ENCODE peak calls at places on chromosomes 11 and 22, in nine cellular contexts. One of them, this sample, is unnamed.

GRCh38 chr22:20749453-20749852 is 24.5 kb upstream of the SERPIND1 start:
- DNase-seq in foreskin keratinocyte: no peak
- DNase-seq in Kasumi-1: no peak
- DNase-seq in stimulated activated CD4-positive, alpha-beta T cell treated with anti-CD3 and anti-CD28 coated beads, Interleukin-12 subunit alpha, Interleukin-12 subunit beta, amount 100 ng/mL, for 4 hours: no peak
- DNase-seq in activated gamma-delta T cell treated with Interleukin-2 at 50 U/mL for 16 hours: no peak
- DNase-seq in fibroblast of mammary gland: no peak
- DNase-seq in psoas muscle: no peak
- DNase-seq in ascending aorta: no peak
- DNase-seq in cardiac fibroblast: no peak
- DNase-seq in this sample: no peak

GRCh38 chr11:45543808-45544422 is 121.5 kb downstream of the CHST1 start:
- DNase-seq in Kasumi-1: peak; percentile 13
- DNase-seq in stimulated activated CD4-positive, alpha-beta T cell treated with anti-CD3 and anti-CD28 coated beads, Interleukin-12 subunit alpha, Interleukin-12 subunit beta, amount 100 ng/mL, for 4 hours: no peak
- DNase-seq in ascending aorta: no peak
- DNase-seq in foreskin keratinocyte: no peak
- DNase-seq in activated gamma-delta T cell treated with Interleukin-2 at 50 U/mL for 16 hours: no peak
- DNase-seq in psoas muscle: no peak
- DNase-seq in fibroblast of mammary gland: peak; percentile 31
- DNase-seq in cardiac fibroblast: peak; percentile 40
- DNase-seq in this sample: no peak

GRCh38 chr11:19216709-19217374 is 15.1 kb upstream of the CSRP3 start:
- DNase-seq in activated gamma-delta T cell treated with Interleukin-2 at 50 U/mL for 16 hours: no peak
- DNase-seq in cardiac fibroblast: no peak
- DNase-seq in ascending aorta: no peak
- DNase-seq in stimulated activated CD4-positive, alpha-beta T cell treated with anti-CD3 and anti-CD28 coated beads, Interleukin-12 subunit alpha, Interleukin-12 subunit beta, amount 100 ng/mL, for 4 hours: no peak
- DNase-seq in foreskin keratinocyte: peak; percentile 50
- DNase-seq in Kasumi-1: no peak
- DNase-seq in psoas muscle: no peak
- DNase-seq in fibroblast of mammary gland: no peak
- DNase-seq in this sample: no peak

GRCh38 chr11:14384338-14384737 is 25.4 kb upstream of the RRAS2 start:
- DNase-seq in activated gamma-delta T cell treated with Interleukin-2 at 50 U/mL for 16 hours: no peak
- DNase-seq in Kasumi-1: no peak
- DNase-seq in cardiac fibroblast: peak; percentile 88
- DNase-seq in stimulated activated CD4-positive, alpha-beta T cell treated with anti-CD3 and anti-CD28 coated beads, Interleukin-12 subunit alpha, Interleukin-12 subunit beta, amount 100 ng/mL, for 4 hours: no peak
- DNase-seq in ascending aorta: no peak
- DNase-seq in psoas muscle: no peak
- DNase-seq in fibroblast of mammary gland: peak; percentile 92
- DNase-seq in foreskin keratinocyte: no peak
- DNase-seq in this sample: peak; percentile 84

GRCh38 chr11:34653851-34654490 is 33.1 kb downstream of the EHF start:
- DNase-seq in stimulated activated CD4-positive, alpha-beta T cell treated with anti-CD3 and anti-CD28 coated beads, Interleukin-12 subunit alpha, Interleukin-12 subunit beta, amount 100 ng/mL, for 4 hours: no peak
- DNase-seq in activated gamma-delta T cell treated with Interleukin-2 at 50 U/mL for 16 hours: no peak
- DNase-seq in foreskin keratinocyte: peak; percentile 88
- DNase-seq in cardiac fibroblast: peak; percentile 95
- DNase-seq in ascending aorta: no peak
- DNase-seq in Kasumi-1: no peak
- DNase-seq in fibroblast of mammary gland: peak; percentile 95
- DNase-seq in psoas muscle: peak; percentile 58
- DNase-seq in this sample: peak; percentile 100

GRCh38 chr22:40043086-40043485 is 48.3 kb downstream of the FAM83F start:
- DNase-seq in psoas muscle: peak; percentile 31
- DNase-seq in stimulated activated CD4-positive, alpha-beta T cell treated with anti-CD3 and anti-CD28 coated beads, Interleukin-12 subunit alpha, Interleukin-12 subunit beta, amount 100 ng/mL, for 4 hours: no peak
- DNase-seq in ascending aorta: peak; percentile 69
- DNase-seq in foreskin keratinocyte: no peak
- DNase-seq in Kasumi-1: no peak
- DNase-seq in activated gamma-delta T cell treated with Interleukin-2 at 50 U/mL for 16 hours: no peak
- DNase-seq in fibroblast of mammary gland: peak; percentile 76
- DNase-seq in cardiac fibroblast: peak; percentile 79
- DNase-seq in this sample: no peak

GRCh38 chr11:130403301-130403804 is 25.1 kb downstream of the ADAMTS8 start:
- DNase-seq in ascending aorta: peak; percentile 89
- DNase-seq in fibroblast of mammary gland: peak; percentile 97
- DNase-seq in stimulated activated CD4-positive, alpha-beta T cell treated with anti-CD3 and anti-CD28 coated beads, Interleukin-12 subunit alpha, Interleukin-12 subunit beta, amount 100 ng/mL, for 4 hours: no peak
- DNase-seq in psoas muscle: peak; percentile 49
- DNase-seq in Kasumi-1: no peak
- DNase-seq in foreskin keratinocyte: peak; percentile 78
- DNase-seq in cardiac fibroblast: peak; percentile 84
- DNase-seq in activated gamma-delta T cell treated with Interleukin-2 at 50 U/mL for 16 hours: no peak
- DNase-seq in this sample: peak; percentile 93

GRCh38 chr11:74773481-74773880 is 24.8 kb downstream of the RNF169 start:
- DNase-seq in activated gamma-delta T cell treated with Interleukin-2 at 50 U/mL for 16 hours: no peak
- DNase-seq in fibroblast of mammary gland: no peak
- DNase-seq in cardiac fibroblast: no peak
- DNase-seq in stimulated activated CD4-positive, alpha-beta T cell treated with anti-CD3 and anti-CD28 coated beads, Interleukin-12 subunit alpha, Interleukin-12 subunit beta, amount 100 ng/mL, for 4 hours: no peak
- DNase-seq in ascending aorta: no peak
- DNase-seq in psoas muscle: no peak
- DNase-seq in foreskin keratinocyte: no peak
- DNase-seq in Kasumi-1: no peak
- DNase-seq in this sample: no peak

GRCh38 chr11:55571828-55572227 is at the start of gene OR4C16:
- DNase-seq in Kasumi-1: no peak
- DNase-seq in foreskin keratinocyte: no peak
- DNase-seq in stimulated activated CD4-positive, alpha-beta T cell treated with anti-CD3 and anti-CD28 coated beads, Interleukin-12 subunit alpha, Interleukin-12 subunit beta, amount 100 ng/mL, for 4 hours: no peak
- DNase-seq in fibroblast of mammary gland: no peak
- DNase-seq in ascending aorta: no peak
- DNase-seq in activated gamma-delta T cell treated with Interleukin-2 at 50 U/mL for 16 hours: no peak
- DNase-seq in psoas muscle: no peak
- DNase-seq in cardiac fibroblast: no peak
- DNase-seq in this sample: no peak

GRCh38 chr11:2582958-2583604 is 116.7 kb downstream of the KCNQ1OT1 start:
- DNase-seq in psoas muscle: peak; percentile 5
- DNase-seq in Kasumi-1: no peak
- DNase-seq in foreskin keratinocyte: no peak
- DNase-seq in cardiac fibroblast: no peak
- DNase-seq in ascending aorta: peak; percentile 33
- DNase-seq in activated gamma-delta T cell treated with Interleukin-2 at 50 U/mL for 16 hours: no peak
- DNase-seq in fibroblast of mammary gland: no peak
- DNase-seq in stimulated activated CD4-positive, alpha-beta T cell treated with anti-CD3 and anti-CD28 coated beads, Interleukin-12 subunit alpha, Interleukin-12 subunit beta, amount 100 ng/mL, for 4 hours: no peak
- DNase-seq in this sample: no peak

GRCh38 chr11:46690702-46691101 is 9.7 kb downstream of the ARHGAP1 start:
- DNase-seq in psoas muscle: no peak
- DNase-seq in fibroblast of mammary gland: no peak
- DNase-seq in ascending aorta: no peak
- DNase-seq in Kasumi-1: no peak
- DNase-seq in activated gamma-delta T cell treated with Interleukin-2 at 50 U/mL for 16 hours: no peak
- DNase-seq in stimulated activated CD4-positive, alpha-beta T cell treated with anti-CD3 and anti-CD28 coated beads, Interleukin-12 subunit alpha, Interleukin-12 subunit beta, amount 100 ng/mL, for 4 hours: no peak
- DNase-seq in foreskin keratinocyte: no peak
- DNase-seq in cardiac fibroblast: no peak
- DNase-seq in this sample: no peak

GRCh38 chr11:106415510-106415909 is 338.0 kb downstream of the AASDHPPT start:
- DNase-seq in stimulated activated CD4-positive, alpha-beta T cell treated with anti-CD3 and anti-CD28 coated beads, Interleukin-12 subunit alpha, Interleukin-12 subunit beta, amount 100 ng/mL, for 4 hours: no peak
- DNase-seq in ascending aorta: no peak
- DNase-seq in foreskin keratinocyte: no peak
- DNase-seq in psoas muscle: no peak
- DNase-seq in activated gamma-delta T cell treated with Interleukin-2 at 50 U/mL for 16 hours: no peak
- DNase-seq in cardiac fibroblast: no peak
- DNase-seq in Kasumi-1: no peak
- DNase-seq in fibroblast of mammary gland: no peak
- DNase-seq in this sample: no peak

GRCh38 chr22:39471421-39472141 is 14.8 kb downstream of the MGAT3 start:
- DNase-seq in ascending aorta: no peak
- DNase-seq in cardiac fibroblast: peak; percentile 92
- DNase-seq in foreskin keratinocyte: no peak
- DNase-seq in stimulated activated CD4-positive, alpha-beta T cell treated with anti-CD3 and anti-CD28 coated beads, Interleukin-12 subunit alpha, Interleukin-12 subunit beta, amount 100 ng/mL, for 4 hours: no peak
- DNase-seq in activated gamma-delta T cell treated with Interleukin-2 at 50 U/mL for 16 hours: no peak
- DNase-seq in psoas muscle: no peak
- DNase-seq in Kasumi-1: peak; percentile 4
- DNase-seq in fibroblast of mammary gland: no peak
- DNase-seq in this sample: peak; percentile 61

GRCh38 chr11:14029415-14029814 is 66.9 kb downstream of the SPON1 start:
- DNase-seq in activated gamma-delta T cell treated with Interleukin-2 at 50 U/mL for 16 hours: no peak
- DNase-seq in ascending aorta: no peak
- DNase-seq in stimulated activated CD4-positive, alpha-beta T cell treated with anti-CD3 and anti-CD28 coated beads, Interleukin-12 subunit alpha, Interleukin-12 subunit beta, amount 100 ng/mL, for 4 hours: no peak
- DNase-seq in psoas muscle: no peak
- DNase-seq in Kasumi-1: no peak
- DNase-seq in fibroblast of mammary gland: no peak
- DNase-seq in foreskin keratinocyte: no peak
- DNase-seq in cardiac fibroblast: peak; percentile 5
- DNase-seq in this sample: no peak

GRCh38 chr11:118276422-118276821 is 12.3 kb upstream of the MPZL2 start:
- DNase-seq in ascending aorta: no peak
- DNase-seq in cardiac fibroblast: no peak
- DNase-seq in foreskin keratinocyte: no peak
- DNase-seq in fibroblast of mammary gland: no peak
- DNase-seq in activated gamma-delta T cell treated with Interleukin-2 at 50 U/mL for 16 hours: no peak
- DNase-seq in stimulated activated CD4-positive, alpha-beta T cell treated with anti-CD3 and anti-CD28 coated beads, Interleukin-12 subunit alpha, Interleukin-12 subunit beta, amount 100 ng/mL, for 4 hours: no peak
- DNase-seq in psoas muscle: no peak
- DNase-seq in Kasumi-1: no peak
- DNase-seq in this sample: no peak

GRCh38 chr11:1875093-1875785 is 16.5 kb downstream of the PRR33 start:
- DNase-seq in psoas muscle: no peak
- DNase-seq in stimulated activated CD4-positive, alpha-beta T cell treated with anti-CD3 and anti-CD28 coated beads, Interleukin-12 subunit alpha, Interleukin-12 subunit beta, amount 100 ng/mL, for 4 hours: no peak
- DNase-seq in activated gamma-delta T cell treated with Interleukin-2 at 50 U/mL for 16 hours: no peak
- DNase-seq in foreskin keratinocyte: no peak
- DNase-seq in cardiac fibroblast: no peak
- DNase-seq in Kasumi-1: no peak
- DNase-seq in ascending aorta: no peak
- DNase-seq in fibroblast of mammary gland: peak; percentile 35
- DNase-seq in this sample: no peak

GRCh38 chr11:59574467-59574866 is 41.1 kb downstream of the OSBP start:
- DNase-seq in Kasumi-1: no peak
- DNase-seq in ascending aorta: no peak
- DNase-seq in foreskin keratinocyte: no peak
- DNase-seq in fibroblast of mammary gland: peak; percentile 33
- DNase-seq in psoas muscle: no peak
- DNase-seq in stimulated activated CD4-positive, alpha-beta T cell treated with anti-CD3 and anti-CD28 coated beads, Interleukin-12 subunit alpha, Interleukin-12 subunit beta, amount 100 ng/mL, for 4 hours: no peak
- DNase-seq in activated gamma-delta T cell treated with Interleukin-2 at 50 U/mL for 16 hours: no peak
- DNase-seq in cardiac fibroblast: peak; percentile 29
- DNase-seq in this sample: no peak

GRCh38 chr11:2540521-2541320 is 95.9 kb downstream of the KCNQ1 start:
- DNase-seq in foreskin keratinocyte: no peak
- DNase-seq in fibroblast of mammary gland: no peak
- DNase-seq in activated gamma-delta T cell treated with Interleukin-2 at 50 U/mL for 16 hours: no peak
- DNase-seq in stimulated activated CD4-positive, alpha-beta T cell treated with anti-CD3 and anti-CD28 coated beads, Interleukin-12 subunit alpha, Interleukin-12 subunit beta, amount 100 ng/mL, for 4 hours: no peak
- DNase-seq in psoas muscle: peak; percentile 8
- DNase-seq in cardiac fibroblast: no peak
- DNase-seq in Kasumi-1: no peak
- DNase-seq in ascending aorta: peak; percentile 56
- DNase-seq in this sample: no peak

GRCh38 chr22:19533857-19534256 is 9.6 kb upstream of the CLDN5 start:
- DNase-seq in foreskin keratinocyte: no peak
- DNase-seq in fibroblast of mammary gland: no peak
- DNase-seq in Kasumi-1: no peak
- DNase-seq in psoas muscle: no peak
- DNase-seq in ascending aorta: no peak
- DNase-seq in activated gamma-delta T cell treated with Interleukin-2 at 50 U/mL for 16 hours: no peak
- DNase-seq in stimulated activated CD4-positive, alpha-beta T cell treated with anti-CD3 and anti-CD28 coated beads, Interleukin-12 subunit alpha, Interleukin-12 subunit beta, amount 100 ng/mL, for 4 hours: no peak
- DNase-seq in cardiac fibroblast: no peak
- DNase-seq in this sample: no peak

GRCh38 chr11:88384678-88385015 is 47.1 kb upstream of the CTSC start:
- DNase-seq in activated gamma-delta T cell treated with Interleukin-2 at 50 U/mL for 16 hours: no peak
- DNase-seq in ascending aorta: no peak
- DNase-seq in cardiac fibroblast: peak; percentile 55
- DNase-seq in fibroblast of mammary gland: no peak
- DNase-seq in stimulated activated CD4-positive, alpha-beta T cell treated with anti-CD3 and anti-CD28 coated beads, Interleukin-12 subunit alpha, Interleukin-12 subunit beta, amount 100 ng/mL, for 4 hours: no peak
- DNase-seq in Kasumi-1: no peak
- DNase-seq in foreskin keratinocyte: no peak
- DNase-seq in psoas muscle: no peak
- DNase-seq in this sample: peak; percentile 64

GRCh38 chr11:109112748-109113378 is 309.1 kb upstream of the C11orf87 start:
- DNase-seq in activated gamma-delta T cell treated with Interleukin-2 at 50 U/mL for 16 hours: no peak
- DNase-seq in ascending aorta: no peak
- DNase-seq in fibroblast of mammary gland: no peak
- DNase-seq in psoas muscle: no peak
- DNase-seq in cardiac fibroblast: no peak
- DNase-seq in foreskin keratinocyte: no peak
- DNase-seq in Kasumi-1: no peak
- DNase-seq in stimulated activated CD4-positive, alpha-beta T cell treated with anti-CD3 and anti-CD28 coated beads, Interleukin-12 subunit alpha, Interleukin-12 subunit beta, amount 100 ng/mL, for 4 hours: no peak
- DNase-seq in this sample: peak; percentile 24

GRCh38 chr22:50737728-50738648 is at the start of gene ACR:
- DNase-seq in Kasumi-1: no peak
- DNase-seq in stimulated activated CD4-positive, alpha-beta T cell treated with anti-CD3 and anti-CD28 coated beads, Interleukin-12 subunit alpha, Interleukin-12 subunit beta, amount 100 ng/mL, for 4 hours: no peak
- DNase-seq in fibroblast of mammary gland: no peak
- DNase-seq in ascending aorta: peak; percentile 48
- DNase-seq in psoas muscle: no peak
- DNase-seq in cardiac fibroblast: no peak
- DNase-seq in foreskin keratinocyte: no peak
- DNase-seq in activated gamma-delta T cell treated with Interleukin-2 at 50 U/mL for 16 hours: peak; percentile 2
- DNase-seq in this sample: no peak

GRCh38 chr22:44261861-44262595 is 50.7 kb downstream of the SHISAL1 start:
- DNase-seq in Kasumi-1: no peak
- DNase-seq in fibroblast of mammary gland: no peak
- DNase-seq in activated gamma-delta T cell treated with Interleukin-2 at 50 U/mL for 16 hours: no peak
- DNase-seq in cardiac fibroblast: peak; percentile 30
- DNase-seq in stimulated activated CD4-positive, alpha-beta T cell treated with anti-CD3 and anti-CD28 coated beads, Interleukin-12 subunit alpha, Interleukin-12 subunit beta, amount 100 ng/mL, for 4 hours: no peak
- DNase-seq in ascending aorta: no peak
- DNase-seq in foreskin keratinocyte: no peak
- DNase-seq in psoas muscle: no peak
- DNase-seq in this sample: peak; percentile 2

GRCh38 chr22:46563381-46564083 is 26.1 kb upstream of the CELSR1 start:
- DNase-seq in cardiac fibroblast: peak; percentile 66
- DNase-seq in activated gamma-delta T cell treated with Interleukin-2 at 50 U/mL for 16 hours: peak; percentile 74
- DNase-seq in ascending aorta: no peak
- DNase-seq in Kasumi-1: peak; percentile 80
- DNase-seq in fibroblast of mammary gland: peak; percentile 34
- DNase-seq in psoas muscle: peak; percentile 77
- DNase-seq in stimulated activated CD4-positive, alpha-beta T cell treated with anti-CD3 and anti-CD28 coated beads, Interleukin-12 subunit alpha, Interleukin-12 subunit beta, amount 100 ng/mL, for 4 hours: peak; percentile 79
- DNase-seq in foreskin keratinocyte: no peak
- DNase-seq in this sample: peak; percentile 29

GRCh38 chr11:129440028-129440630 is 64.5 kb downstream of the BARX2 start:
- DNase-seq in stimulated activated CD4-positive, alpha-beta T cell treated with anti-CD3 and anti-CD28 coated beads, Interleukin-12 subunit alpha, Interleukin-12 subunit beta, amount 100 ng/mL, for 4 hours: no peak
- DNase-seq in psoas muscle: no peak
- DNase-seq in fibroblast of mammary gland: no peak
- DNase-seq in activated gamma-delta T cell treated with Interleukin-2 at 50 U/mL for 16 hours: no peak
- DNase-seq in ascending aorta: no peak
- DNase-seq in Kasumi-1: no peak
- DNase-seq in cardiac fibroblast: no peak
- DNase-seq in foreskin keratinocyte: peak; percentile 99
- DNase-seq in this sample: no peak

This sample was measured in amniotic epithelial cell.